ENCODE peak calls at places on chromosomes 16 and 17, in six cellular contexts. J is HCT116, W is GM12878, N is H1, Z is K562, U is HepG2. R is an unnamed sample.
A peak's percentile ranks its signal among the peaks of the same experiment; 100 is the strongest.

GRCh38 chr17:8503807-8504206 is 68.1 kb downstream of the NDEL1 start:
- DNase-seq in W (no peak), N (no peak), Z (no peak), J (no peak), U (no peak), R (no peak)

GRCh38 chr17:8126306-8127066 is 2.6 kb upstream of the HES7 start:
- DNase-seq in U (no peak), N (peak; percentile 78), Z (peak; percentile 74), J (no peak), W (no peak), R (no peak)

GRCh38 chr16:3612510-3613466 is 1.4 kb upstream of the SLX4 start:
- DNase-seq in Z (peak; percentile 9), N (no peak), W (no peak), U (no peak), J (no peak), R (no peak)

GRCh38 chr17:47802341-47803022 is 19.1 kb downstream of the OSBPL7 start:
- DNase-seq in J (peak; percentile 68), W (no peak), U (peak; percentile 67), Z (peak; percentile 59), N (peak; percentile 74), R (no peak)

GRCh38 chr17:29176500-29177351 is 3.5 kb downstream of the MYO18A start:
- DNase-seq in N (peak; percentile 71), W (no peak), J (no peak), U (peak; percentile 69), Z (peak; percentile 75), R (no peak)

GRCh38 chr17:66420961-66421371 is 118.6 kb downstream of the PRKCA start:
- DNase-seq in U (peak; percentile 55), W (no peak), N (no peak), J (no peak), Z (no peak), R (no peak)

GRCh38 chr16:88796278-88796677 is 7.3 kb upstream of the CDT1 start:
- DNase-seq in J (no peak), N (no peak), Z (no peak), W (no peak), U (no peak), R (no peak)

GRCh38 chr16:9119795-9120194 is 28.4 kb downstream of the HAPSTR1 start:
- DNase-seq in Z (no peak), U (no peak), W (no peak), J (no peak), N (no peak), R (no peak)

GRCh38 chr17:42122371-42123303 is at the start of gene HSPB9:
- DNase-seq in N (peak; percentile 86), J (no peak), Z (no peak), U (no peak), W (no peak), R (no peak)

GRCh38 chr17:60326702-60327101 is 65.2 kb downstream of the USP32 start:
- DNase-seq in Z (no peak), U (no peak), W (no peak), N (no peak), J (no peak), R (no peak)

GRCh38 chr17:76546556-76547182 is 6.8 kb downstream of the PRCD start:
- DNase-seq in Z (no peak), W (no peak), N (no peak), U (no peak), J (no peak), R (no peak)

GRCh38 chr17:78377858-78378224 is 608 bp upstream of the PGS1 start:
- DNase-seq in W (no peak), J (no peak), N (no peak), Z (no peak), U (no peak), R (no peak)

GRCh38 chr17:53142890-53143289 is 679.8 kb upstream of the KIF2B start:
- DNase-seq in J (no peak), Z (no peak), U (no peak), W (no peak), N (no peak), R (peak; percentile 1)

GRCh38 chr17:34570491-34570890 is 8.9 kb upstream of the TMEM132E start:
- DNase-seq in Z (no peak), U (no peak), J (no peak), W (no peak), N (no peak), R (no peak)

GRCh38 chr16:29009050-29009837 is 24.4 kb downstream of the LAT start:
- DNase-seq in N (no peak), Z (peak; percentile 95), W (no peak), J (no peak), U (no peak), R (no peak)

GRCh38 chr17:67546578-67547527 is 169.8 kb downstream of the PITPNC1 start:
- DNase-seq in U (no peak), W (no peak), N (no peak), Z (no peak), J (no peak), R (no peak)

GRCh38 chr16:50284131-50284911 is 18.0 kb downstream of the ADCY7 start:
- DNase-seq in J (no peak), U (peak; percentile 46), W (no peak), Z (no peak), N (no peak), R (no peak)

GRCh38 chr16:67164599-67165061 is at the start of gene HSF4:
- DNase-seq in U (peak; percentile 52), N (peak; percentile 64), J (no peak), Z (peak; percentile 82), W (no peak), R (no peak)

GRCh38 chr17:79437081-79437480 is 173.8 kb downstream of the RBFOX3 start:
- DNase-seq in J (no peak), N (no peak), Z (no peak), U (no peak), W (no peak), R (no peak)
- H3K27me3 ChIP-seq in J (peaks cover 18% of the 10 kb centered on the region), N (no peaks in the 10 kb centered on the region), Z (peaks cover 75% of the 10 kb centered on the region), U (peaks cover 93% of the 10 kb centered on the region), W (no peaks in the 10 kb centered on the region), R (no peaks in the 10 kb centered on the region)

DNA sequence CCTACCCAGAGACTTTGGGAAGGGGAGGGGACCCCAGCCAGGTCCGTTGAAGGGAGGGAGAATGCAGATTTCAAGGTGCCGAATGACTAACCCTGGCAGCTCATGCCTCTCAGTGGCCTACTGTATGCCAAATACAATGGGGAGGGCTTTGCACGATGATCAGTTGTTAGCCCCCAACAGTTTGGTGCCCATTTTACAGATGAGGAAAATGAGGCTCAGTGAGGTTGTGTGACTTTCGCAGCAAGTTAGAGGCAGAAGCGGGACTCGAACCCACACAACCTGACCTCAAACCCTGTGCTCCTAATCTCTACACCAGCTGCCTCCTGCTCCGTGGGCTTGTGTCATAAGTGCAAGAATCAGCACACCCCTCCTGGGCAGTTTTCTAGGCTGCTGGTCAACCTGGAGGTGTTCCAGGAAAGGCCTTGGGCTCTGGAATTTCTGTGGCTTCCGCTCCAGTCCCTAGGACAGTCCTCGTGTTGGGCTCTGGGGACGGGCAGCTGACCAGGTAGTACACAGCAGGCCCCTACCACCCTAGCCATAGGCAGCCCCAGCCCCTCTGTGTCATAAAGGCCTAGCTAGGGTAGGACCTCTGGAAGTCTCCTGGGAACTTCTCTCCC is 11.9 kb upstream of the NAGPA start:
- DNase-seq in N (no peak), U (no peak), J (no peak), W (no peak), Z (no peak), R (no peak)
- TF ChIP-seq ZNF274 in N (no peak), U (no peak), J (no peak), W (no peak), Z (no peak), R (no peak)

DNA sequence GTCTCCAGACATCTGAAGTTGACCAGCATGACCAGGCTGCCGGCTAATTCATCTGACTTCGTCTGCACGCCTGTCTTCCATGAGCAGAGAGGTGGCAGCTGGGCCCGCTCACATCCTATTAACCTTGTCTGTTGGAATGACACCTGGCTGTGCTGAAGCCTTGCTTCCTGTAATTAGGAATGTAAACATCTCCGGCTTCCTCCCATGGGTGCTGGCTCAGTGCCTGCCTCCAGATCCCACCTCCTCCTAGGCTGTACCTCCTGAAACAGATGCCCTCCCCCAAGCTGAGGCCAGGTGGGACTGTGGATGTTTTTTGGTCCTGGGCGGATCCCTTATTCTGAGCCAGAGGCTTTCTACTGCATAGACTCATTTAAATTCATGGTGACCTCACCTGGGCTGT is 296.3 kb downstream of the HS3ST4 start:
- DNase-seq in Z (no peak), J (no peak), N (no peak), W (no peak), U (no peak), R (no peak)
- H3K4me3 ChIP-seq in Z (no peak overlapping the region), J (no peak overlapping the region), N (no peak overlapping the region), W (no peak overlapping the region), U (no peak overlapping the region), R (no peak overlapping the region)

GRCh38 chr16:85819245-85819644 is 19.8 kb downstream of the COX4I1 start:
- DNase-seq in J (peak; percentile 90), U (peak; percentile 73), N (peak; percentile 97), W (peak; percentile 56), Z (peak; percentile 82), R (peak; percentile 88)

GRCh38 chr16:85812811-85813700 is 13.6 kb downstream of the COX4I1 start:
- DNase-seq in N (no peak), W (no peak), U (no peak), Z (no peak), J (no peak), R (no peak)

GRCh38 chr16:85812031-85812807 is 12.7 kb downstream of the COX4I1 start:
- DNase-seq in Z (no peak), N (no peak), W (no peak), J (no peak), U (no peak), R (no peak)

GRCh38 chr16:85819711-85820110 is 20.2 kb downstream of the COX4I1 start:
- DNase-seq in Z (no peak), N (no peak), J (no peak), W (no peak), U (no peak), R (no peak)

GRCh38 chr16:85816159-85816558 is 16.7 kb downstream of the COX4I1 start:
- DNase-seq in W (no peak), U (no peak), J (no peak), N (no peak), Z (no peak), R (no peak)
- H3K27me3 ChIP-seq in W (peaks cover 3% of the 10 kb centered on the region), U (peaks cover 39% of the 10 kb centered on the region), J (peaks cover 10% of the 10 kb centered on the region), N (no peaks in the 10 kb centered on the region), Z (peaks cover 55% of the 10 kb centered on the region), R (peaks cover 25% of the 10 kb centered on the region)

DNA sequence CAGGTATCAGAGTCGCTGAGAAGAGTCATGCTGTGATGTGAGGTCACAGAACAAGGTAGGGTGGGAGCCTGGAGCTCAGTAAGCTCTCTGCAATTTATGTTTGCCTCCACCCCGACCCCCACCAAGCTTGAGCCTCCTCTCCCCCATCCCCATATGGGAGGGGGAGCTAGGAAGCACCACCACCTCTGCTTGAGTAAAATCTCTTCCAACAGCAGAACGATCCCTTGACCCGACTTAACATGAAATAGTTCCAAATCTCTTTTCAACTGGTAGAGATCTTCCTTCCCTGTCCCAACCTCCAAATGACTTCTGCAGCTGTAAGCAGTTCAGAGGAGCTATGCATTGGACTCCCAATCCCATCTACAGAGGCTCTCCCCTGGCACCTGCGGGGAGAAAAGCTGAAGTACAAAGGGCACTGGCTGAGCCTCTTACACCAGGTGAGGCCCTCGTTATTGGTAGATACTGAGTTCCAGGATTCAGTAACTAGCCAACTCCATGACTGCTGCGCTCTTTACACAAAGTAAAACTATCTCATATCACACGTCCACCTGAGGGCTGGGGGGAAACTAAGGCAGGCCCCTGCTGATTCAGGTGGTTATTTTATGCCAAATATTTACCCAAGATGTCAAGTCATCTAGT is 3.4 kb downstream of the ACTG1 start:
- DNase-seq in U (peak; percentile 63), J (no peak), N (no peak), Z (no peak), W (no peak), R (no peak)
- TF ChIP-seq ZNF274 in U (peak; percentile 0), J (no peak), N (no peak), Z (no peak), W (no peak), R (no peak)